ENCODE peak calls at places on chromosomes 4 and X, in eight cellular contexts. One of them, this sample, is unnamed. For H3K9me3, the result is how much of the 10 kb centered on the place peaks cover.

GRCh38 chr4:34181891-34182290 is 2062.4 kb downstream of the ARAP2 start:
- DNase-seq in cardiac muscle cell: peak
- DNase-seq in CD8-positive, alpha-beta T cell: no peak
- DNase-seq in left ventricle myocardium inferior: no peak
- DNase-seq in heart right ventricle: no peak
- DNase-seq in WERI-Rb-1: no peak
- DNase-seq in ascending aorta: no peak
- DNase-seq in A549: peak
- DNase-seq in this sample: no peak

GRCh38 chrX:148501121-148502066 is 977 bp downstream of the AFF2 start:
- DNase-seq in CD8-positive, alpha-beta T cell: no peak
- DNase-seq in cardiac muscle cell: no peak
- DNase-seq in left ventricle myocardium inferior: no peak
- DNase-seq in WERI-Rb-1: peak
- DNase-seq in ascending aorta: no peak
- DNase-seq in heart right ventricle: no peak
- DNase-seq in A549: no peak
- DNase-seq in this sample: peak

GRCh38 chrX:51860679-51861078 is 32.7 kb upstream of the MAGED1 start:
- DNase-seq in WERI-Rb-1: peak
- DNase-seq in CD8-positive, alpha-beta T cell: no peak
- DNase-seq in cardiac muscle cell: peak
- DNase-seq in heart right ventricle: no peak
- DNase-seq in left ventricle myocardium inferior: no peak
- DNase-seq in ascending aorta: no peak
- DNase-seq in A549: peak
- DNase-seq in this sample: peak

GRCh38 chrX:42803320-42803719 is 25.4 kb upstream of the PPP1R2C start:
- DNase-seq in CD8-positive, alpha-beta T cell: no peak
- DNase-seq in heart right ventricle: no peak
- DNase-seq in left ventricle myocardium inferior: no peak
- DNase-seq in WERI-Rb-1: no peak
- DNase-seq in cardiac muscle cell: no peak
- DNase-seq in A549: no peak
- DNase-seq in ascending aorta: no peak
- DNase-seq in this sample: no peak

GRCh38 chrX:13669246-13669689 is 16.3 kb downstream of the TCEANC start:
- DNase-seq in left ventricle myocardium inferior: peak
- DNase-seq in cardiac muscle cell: peak
- DNase-seq in CD8-positive, alpha-beta T cell: no peak
- DNase-seq in heart right ventricle: no peak
- DNase-seq in A549: peak
- DNase-seq in WERI-Rb-1: no peak
- DNase-seq in ascending aorta: no peak
- DNase-seq in this sample: no peak

GRCh38 chr4:70734168-70734954 is 12.6 kb downstream of the RUFY3 start:
- DNase-seq in CD8-positive, alpha-beta T cell: no peak
- DNase-seq in ascending aorta: no peak
- DNase-seq in heart right ventricle: no peak
- DNase-seq in cardiac muscle cell: peak
- DNase-seq in WERI-Rb-1: no peak
- DNase-seq in left ventricle myocardium inferior: no peak
- DNase-seq in A549: no peak
- DNase-seq in this sample: no peak

GRCh38 chr4:102531441-102531840 is 30.3 kb downstream of the NFKB1 start:
- DNase-seq in left ventricle myocardium inferior: no peak
- DNase-seq in WERI-Rb-1: no peak
- DNase-seq in CD8-positive, alpha-beta T cell: no peak
- DNase-seq in heart right ventricle: no peak
- DNase-seq in ascending aorta: no peak
- DNase-seq in A549: no peak
- DNase-seq in cardiac muscle cell: peak
- DNase-seq in this sample: no peak

GRCh38 chr4:971670-972500 is 1.5 kb downstream of the DGKQ start:
- DNase-seq in heart right ventricle: no peak
- DNase-seq in ascending aorta: no peak
- DNase-seq in A549: no peak
- DNase-seq in CD8-positive, alpha-beta T cell: no peak
- DNase-seq in WERI-Rb-1: peak
- DNase-seq in left ventricle myocardium inferior: no peak
- DNase-seq in cardiac muscle cell: no peak
- DNase-seq in this sample: no peak

GRCh38 chr4:182265881-182266280 is 22.7 kb downstream of the TENM3 start:
- DNase-seq in A549: no peak
- DNase-seq in heart right ventricle: no peak
- DNase-seq in WERI-Rb-1: peak
- DNase-seq in left ventricle myocardium inferior: no peak
- DNase-seq in CD8-positive, alpha-beta T cell: no peak
- DNase-seq in cardiac muscle cell: no peak
- DNase-seq in ascending aorta: no peak
- DNase-seq in this sample: no peak

GRCh38 chr4:107183155-107183774 is 147.2 kb upstream of the DKK2 start:
- DNase-seq in heart right ventricle: no peak
- DNase-seq in ascending aorta: no peak
- DNase-seq in WERI-Rb-1: peak
- DNase-seq in A549: peak
- DNase-seq in CD8-positive, alpha-beta T cell: no peak
- DNase-seq in left ventricle myocardium inferior: no peak
- DNase-seq in cardiac muscle cell: peak
- DNase-seq in this sample: peak

GRCh38 chrX:71910526-71911022 is at the start of gene NHSL2:
- DNase-seq in CD8-positive, alpha-beta T cell: no peak
- DNase-seq in WERI-Rb-1: peak
- DNase-seq in left ventricle myocardium inferior: peak
- DNase-seq in ascending aorta: no peak
- DNase-seq in cardiac muscle cell: peak
- DNase-seq in A549: peak
- DNase-seq in heart right ventricle: peak
- DNase-seq in this sample: peak

GRCh38 chr4:83605216-83605615 is 69.3 kb downstream of the GPAT3 start:
- DNase-seq in heart right ventricle: no peak
- DNase-seq in WERI-Rb-1: no peak
- DNase-seq in cardiac muscle cell: no peak
- DNase-seq in ascending aorta: no peak
- DNase-seq in left ventricle myocardium inferior: no peak
- DNase-seq in CD8-positive, alpha-beta T cell: no peak
- DNase-seq in A549: no peak
- DNase-seq in this sample: no peak

GRCh38 chr4:78951862-78952472 is 12.7 kb upstream of the PAQR3 start:
- DNase-seq in heart right ventricle: no peak
- DNase-seq in ascending aorta: no peak
- DNase-seq in cardiac muscle cell: peak
- DNase-seq in left ventricle myocardium inferior: no peak
- DNase-seq in A549: peak
- DNase-seq in CD8-positive, alpha-beta T cell: no peak
- DNase-seq in WERI-Rb-1: peak
- DNase-seq in this sample: no peak

GRCh38 chrX:119981286-119982070 is 37.9 kb upstream of the NKAP start:
- DNase-seq in left ventricle myocardium inferior: no peak
- DNase-seq in CD8-positive, alpha-beta T cell: no peak
- DNase-seq in cardiac muscle cell: peak
- DNase-seq in A549: peak
- DNase-seq in ascending aorta: no peak
- DNase-seq in WERI-Rb-1: peak
- DNase-seq in heart right ventricle: no peak
- DNase-seq in this sample: peak

GRCh38 chr4:10029403-10029802 is 8.1 kb upstream of the SLC2A9 start:
- DNase-seq in heart right ventricle: no peak
- DNase-seq in A549: no peak
- DNase-seq in ascending aorta: no peak
- DNase-seq in WERI-Rb-1: no peak
- DNase-seq in left ventricle myocardium inferior: no peak
- DNase-seq in cardiac muscle cell: no peak
- DNase-seq in CD8-positive, alpha-beta T cell: no peak
- DNase-seq in this sample: no peak

GRCh38 chr4:8909548-8909947 is 37.9 kb upstream of the HMX1 start:
- DNase-seq in left ventricle myocardium inferior: no peak
- DNase-seq in WERI-Rb-1: no peak
- DNase-seq in heart right ventricle: no peak
- DNase-seq in ascending aorta: no peak
- DNase-seq in CD8-positive, alpha-beta T cell: no peak
- DNase-seq in A549: no peak
- DNase-seq in cardiac muscle cell: no peak
- DNase-seq in this sample: no peak

GRCh38 chrX:86383681-86384540 is 235.7 kb downstream of the DACH2 start:
- DNase-seq in left ventricle myocardium inferior: no peak
- DNase-seq in cardiac muscle cell: no peak
- DNase-seq in CD8-positive, alpha-beta T cell: no peak
- DNase-seq in WERI-Rb-1: no peak
- DNase-seq in ascending aorta: no peak
- DNase-seq in heart right ventricle: no peak
- DNase-seq in A549: no peak
- DNase-seq in this sample: no peak

DNA sequence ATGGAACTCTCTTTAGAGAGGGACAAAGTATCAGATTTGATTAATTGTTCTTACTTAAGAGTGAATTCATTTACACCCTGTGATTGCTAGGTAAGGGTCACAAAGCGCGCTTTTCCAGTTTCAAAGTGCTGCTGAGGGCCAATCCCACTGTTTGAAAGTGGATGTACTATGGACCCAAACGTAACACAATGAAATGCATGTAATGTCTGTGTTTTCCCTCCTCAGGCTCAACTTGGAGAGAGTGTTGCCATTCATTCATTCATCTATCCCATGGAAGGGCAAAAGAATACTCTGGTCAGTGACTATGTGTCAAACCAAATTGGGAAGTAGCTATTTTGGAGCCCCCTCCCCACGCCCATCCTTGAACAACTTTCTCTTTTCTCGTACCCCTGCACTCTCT is 16.1 kb downstream of the IGSF1 start:
- DNase-seq in CD8-positive, alpha-beta T cell: no peak
- DNase-seq in A549: no peak
- DNase-seq in WERI-Rb-1: no peak
- DNase-seq in heart right ventricle: no peak
- DNase-seq in cardiac muscle cell: no peak
- DNase-seq in left ventricle myocardium inferior: no peak
- DNase-seq in ascending aorta: no peak
- DNase-seq in this sample: no peak
- H3K9me3 ChIP-seq in CD8-positive, alpha-beta T cell: under half
- H3K9me3 ChIP-seq in A549: under half
- H3K9me3 ChIP-seq in WERI-Rb-1: under half
- H3K9me3 ChIP-seq in heart right ventricle: under half
- H3K9me3 ChIP-seq in cardiac muscle cell: under half
- H3K9me3 ChIP-seq in left ventricle myocardium inferior: under half
- H3K9me3 ChIP-seq in ascending aorta: under half
- H3K9me3 ChIP-seq in this sample: under half

DNA sequence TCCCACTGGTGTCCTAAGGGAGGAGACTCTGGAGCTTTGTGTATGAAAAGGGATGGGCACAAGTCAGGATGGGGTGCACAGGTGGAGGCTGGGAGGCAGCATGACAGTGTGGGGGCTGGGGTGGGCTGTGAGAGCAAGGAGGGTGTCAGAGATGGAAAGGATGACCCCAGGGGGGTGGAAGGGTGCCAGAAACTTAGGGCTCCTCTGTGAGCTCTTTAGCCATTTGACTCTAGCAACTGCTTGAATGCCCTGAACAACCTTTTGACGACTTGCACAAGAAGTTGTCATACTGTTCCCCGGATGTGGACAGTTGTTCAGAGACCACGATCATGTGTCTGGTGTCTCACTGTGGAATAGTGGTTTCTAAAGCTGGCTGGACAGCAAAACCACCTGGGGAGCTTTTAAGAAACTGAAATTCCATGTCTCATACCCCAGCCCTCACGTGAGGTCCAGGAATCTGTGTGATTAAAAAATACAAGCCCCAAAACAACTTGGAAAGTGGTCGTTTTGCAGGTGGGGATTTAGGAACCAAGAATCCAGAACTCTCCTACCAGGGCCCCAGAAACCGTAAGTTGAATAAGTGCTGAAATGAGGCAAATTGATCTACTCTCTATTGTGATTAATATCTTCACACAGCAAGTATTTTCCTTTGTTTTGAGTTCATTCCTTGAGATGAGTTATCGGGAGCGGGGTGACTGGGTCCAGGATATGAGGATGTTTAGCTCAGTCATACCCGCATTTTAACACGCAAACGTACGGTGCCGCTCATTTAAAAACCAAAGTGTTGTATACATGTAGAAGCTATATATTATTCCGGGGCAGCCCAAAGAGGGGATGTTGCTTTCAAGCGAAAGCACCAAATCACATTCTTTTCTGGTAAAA is 3.4 kb downstream of the RHOH start:
- DNase-seq in ascending aorta: no peak
- DNase-seq in heart right ventricle: no peak
- DNase-seq in left ventricle myocardium inferior: no peak
- DNase-seq in A549: no peak
- DNase-seq in CD8-positive, alpha-beta T cell: no peak
- DNase-seq in WERI-Rb-1: no peak
- DNase-seq in cardiac muscle cell: no peak
- DNase-seq in this sample: no peak
- H3K27ac ChIP-seq in ascending aorta: no peak
- H3K27ac ChIP-seq in heart right ventricle: no peak
- H3K27ac ChIP-seq in left ventricle myocardium inferior: no peak
- H3K27ac ChIP-seq in A549: no peak
- H3K27ac ChIP-seq in CD8-positive, alpha-beta T cell: peak
- H3K27ac ChIP-seq in WERI-Rb-1: no peak
- H3K27ac ChIP-seq in cardiac muscle cell: no peak
- H3K27ac ChIP-seq in this sample: no peak

GRCh38 chrX:135454816-135455215 is 33.1 kb downstream of the SMIM10L2A start:
- DNase-seq in A549: no peak
- DNase-seq in CD8-positive, alpha-beta T cell: no peak
- DNase-seq in ascending aorta: no peak
- DNase-seq in left ventricle myocardium inferior: no peak
- DNase-seq in cardiac muscle cell: peak
- DNase-seq in WERI-Rb-1: no peak
- DNase-seq in heart right ventricle: no peak
- DNase-seq in this sample: no peak

GRCh38 chrX:135449637-135450550 is 28.1 kb downstream of the SMIM10L2A start:
- DNase-seq in A549: no peak
- DNase-seq in heart right ventricle: no peak
- DNase-seq in cardiac muscle cell: no peak
- DNase-seq in left ventricle myocardium inferior: no peak
- DNase-seq in WERI-Rb-1: no peak
- DNase-seq in ascending aorta: no peak
- DNase-seq in CD8-positive, alpha-beta T cell: no peak
- DNase-seq in this sample: no peak

DNA sequence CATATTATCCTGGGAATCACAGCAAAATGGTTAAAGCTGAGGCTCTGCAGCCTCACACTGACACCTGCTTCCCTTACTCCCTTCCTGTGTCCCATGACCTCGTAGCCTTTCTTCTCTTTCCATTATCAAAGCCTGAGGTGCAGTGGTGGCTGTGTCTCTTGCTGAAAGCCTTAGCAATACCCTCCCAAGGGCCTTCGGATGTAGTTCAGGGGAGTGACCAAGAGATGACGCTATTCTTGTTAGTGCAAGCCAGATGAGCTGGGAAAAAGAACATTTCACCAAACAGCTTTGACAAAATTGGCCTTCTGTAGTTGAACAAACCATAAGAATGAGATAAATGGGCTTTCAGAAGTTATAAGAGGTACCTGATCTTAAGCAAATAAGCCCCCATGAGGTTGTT is 31.6 kb downstream of the SMIM10L2A start:
- DNase-seq in heart right ventricle: no peak
- DNase-seq in A549: no peak
- DNase-seq in ascending aorta: no peak
- DNase-seq in left ventricle myocardium inferior: no peak
- DNase-seq in CD8-positive, alpha-beta T cell: no peak
- DNase-seq in WERI-Rb-1: no peak
- DNase-seq in cardiac muscle cell: no peak
- DNase-seq in this sample: peak
- H3K9me3 ChIP-seq in heart right ventricle: under half
- H3K9me3 ChIP-seq in A549: under half
- H3K9me3 ChIP-seq in ascending aorta: under half
- H3K9me3 ChIP-seq in left ventricle myocardium inferior: under half
- H3K9me3 ChIP-seq in CD8-positive, alpha-beta T cell: under half
- H3K9me3 ChIP-seq in WERI-Rb-1: under half
- H3K9me3 ChIP-seq in cardiac muscle cell: under half
- H3K9me3 ChIP-seq in this sample: under half

GRCh38 chr4:57090099-57090498 is 20.1 kb downstream of the IGFBP7 start:
- DNase-seq in CD8-positive, alpha-beta T cell: no peak
- DNase-seq in left ventricle myocardium inferior: no peak
- DNase-seq in heart right ventricle: no peak
- DNase-seq in cardiac muscle cell: peak
- DNase-seq in A549: no peak
- DNase-seq in ascending aorta: no peak
- DNase-seq in WERI-Rb-1: no peak
- DNase-seq in this sample: no peak
- H3K27ac ChIP-seq in CD8-positive, alpha-beta T cell: no peak
- H3K27ac ChIP-seq in left ventricle myocardium inferior: peak
- H3K27ac ChIP-seq in heart right ventricle: peak
- H3K27ac ChIP-seq in cardiac muscle cell: no peak
- H3K27ac ChIP-seq in A549: peak
- H3K27ac ChIP-seq in ascending aorta: peak
- H3K27ac ChIP-seq in WERI-Rb-1: no peak
- H3K27ac ChIP-seq in this sample: no peak

This sample was measured in endodermal cell.